ENCODE peak calls at places on chromosome 18, in four cellular contexts. One of them, this sample, is unnamed.

GRCh38 chr18:55189972-55190371 is 230.7 kb upstream of the CCDC68 start:
- DNase-seq in pancreas: no peak
- DNase-seq in adrenal gland: no peak
- DNase-seq in cardiac muscle cell: no peak
- DNase-seq in this sample: no peak

GRCh38 chr18:39846277-39846676 is 2108.8 kb upstream of the PIK3C3 start:
- DNase-seq in adrenal gland: no peak
- DNase-seq in cardiac muscle cell: peak; percentile 82
- DNase-seq in pancreas: no peak
- DNase-seq in this sample: peak; percentile 23

GRCh38 chr18:21489119-21489750 is 111.3 kb downstream of the ESCO1 start:
- DNase-seq in pancreas: no peak
- DNase-seq in cardiac muscle cell: peak; percentile 77
- DNase-seq in adrenal gland: peak; percentile 68
- DNase-seq in this sample: no peak

GRCh38 chr18:48678237-48679115 is 139.6 kb downstream of the CTIF start:
- DNase-seq in cardiac muscle cell: no peak
- DNase-seq in pancreas: peak; percentile 20
- DNase-seq in adrenal gland: no peak
- DNase-seq in this sample: no peak

GRCh38 chr18:58195278-58195721 is 151.3 kb downstream of the NEDD4L start:
- DNase-seq in cardiac muscle cell: no peak
- DNase-seq in pancreas: peak; percentile 78
- DNase-seq in adrenal gland: no peak
- DNase-seq in this sample: no peak

GRCh38 chr18:79405781-79406575 is 10.2 kb downstream of the NFATC1 start:
- DNase-seq in pancreas: peak; percentile 55
- DNase-seq in adrenal gland: peak; percentile 71
- DNase-seq in cardiac muscle cell: no peak
- DNase-seq in this sample: peak; percentile 74

GRCh38 chr18:31835528-31836138 is 75.0 kb upstream of the SLC25A52 start:
- DNase-seq in pancreas: no peak
- DNase-seq in cardiac muscle cell: no peak
- DNase-seq in adrenal gland: no peak
- DNase-seq in this sample: no peak

GRCh38 chr18:59272971-59273935 is at the start of gene RAX:
- DNase-seq in cardiac muscle cell: peak; percentile 22
- DNase-seq in pancreas: no peak
- DNase-seq in adrenal gland: no peak
- DNase-seq in this sample: no peak

GRCh38 chr18:59631583-59632181 is 65.5 kb downstream of the CCBE1 start:
- DNase-seq in pancreas: no peak
- DNase-seq in adrenal gland: peak; percentile 16
- DNase-seq in cardiac muscle cell: peak; percentile 68
- DNase-seq in this sample: no peak

GRCh38 chr18:48838921-48839818 is 111.6 kb downstream of the SMAD7 start:
- DNase-seq in cardiac muscle cell: peak; percentile 54
- DNase-seq in pancreas: peak; percentile 42
- DNase-seq in adrenal gland: peak; percentile 76
- DNase-seq in this sample: no peak

GRCh38 chr18:74665905-74666304 is 68.2 kb downstream of the ZNF407 start:
- DNase-seq in adrenal gland: no peak
- DNase-seq in cardiac muscle cell: no peak
- DNase-seq in pancreas: no peak
- DNase-seq in this sample: no peak

GRCh38 chr18:48623468-48624220 is 84.8 kb downstream of the CTIF start:
- DNase-seq in adrenal gland: no peak
- DNase-seq in cardiac muscle cell: peak; percentile 87
- DNase-seq in pancreas: no peak
- DNase-seq in this sample: no peak

GRCh38 chr18:66993492-66993891 is 389.6 kb upstream of the CDH19 start:
- DNase-seq in cardiac muscle cell: no peak
- DNase-seq in adrenal gland: no peak
- DNase-seq in pancreas: no peak
- DNase-seq in this sample: no peak

GRCh38 chr18:13452448-13452811 is 233.9 kb downstream of the LDLRAD4 start:
- DNase-seq in pancreas: no peak
- DNase-seq in cardiac muscle cell: peak; percentile 43
- DNase-seq in adrenal gland: peak; percentile 84
- DNase-seq in this sample: peak; percentile 38

GRCh38 chr18:79323471-79323870 is 72.3 kb upstream of the NFATC1 start:
- DNase-seq in adrenal gland: no peak
- DNase-seq in cardiac muscle cell: no peak
- DNase-seq in pancreas: no peak
- DNase-seq in this sample: no peak

GRCh38 chr18:53745228-53745967 is 479.1 kb downstream of the MBD2 start:
- DNase-seq in adrenal gland: no peak
- DNase-seq in pancreas: no peak
- DNase-seq in cardiac muscle cell: peak; percentile 8
- DNase-seq in this sample: no peak

GRCh38 chr18:48100712-48101165 is 170.3 kb upstream of the SMAD2 start:
- DNase-seq in adrenal gland: no peak
- DNase-seq in cardiac muscle cell: no peak
- DNase-seq in pancreas: no peak
- DNase-seq in this sample: no peak

GRCh38 chr18:51196811-51197660 is 445 bp downstream of the MEX3C start:
- DNase-seq in adrenal gland: peak; percentile 64
- DNase-seq in cardiac muscle cell: peak; percentile 62
- DNase-seq in pancreas: peak; percentile 92
- DNase-seq in this sample: peak; percentile 72

GRCh38 chr18:10739152-10739551 is 213.3 kb downstream of the NAPG start:
- DNase-seq in cardiac muscle cell: peak; percentile 49
- DNase-seq in adrenal gland: no peak
- DNase-seq in pancreas: no peak
- DNase-seq in this sample: no peak

GRCh38 chr18:79540161-79540913 is 139.3 kb upstream of the CTDP1 start:
- DNase-seq in adrenal gland: no peak
- DNase-seq in pancreas: no peak
- DNase-seq in cardiac muscle cell: no peak
- DNase-seq in this sample: no peak

GRCh38 chr18:23864620-23865019 is 149.9 kb upstream of the TTC39C start:
- DNase-seq in adrenal gland: no peak
- DNase-seq in pancreas: no peak
- DNase-seq in cardiac muscle cell: no peak
- DNase-seq in this sample: no peak

GRCh38 chr18:23377669-23378469 is 75.2 kb upstream of the RIOK3 start:
- DNase-seq in adrenal gland: peak; percentile 41
- DNase-seq in cardiac muscle cell: peak; percentile 85
- DNase-seq in pancreas: no peak
- DNase-seq in this sample: no peak

GRCh38 chr18:35002120-35002519 is 39.1 kb upstream of the MAPRE2 start:
- DNase-seq in adrenal gland: no peak
- DNase-seq in pancreas: no peak
- DNase-seq in cardiac muscle cell: no peak
- DNase-seq in this sample: no peak

GRCh38 chr18:48956378-48956777 is 5.6 kb upstream of the SMAD7 start:
- DNase-seq in cardiac muscle cell: peak; percentile 93
- DNase-seq in pancreas: no peak
- DNase-seq in adrenal gland: no peak
- DNase-seq in this sample: no peak

GRCh38 chr18:23626451-23627279 is 36.0 kb downstream of the ANKRD29 start:
- DNase-seq in cardiac muscle cell: peak; percentile 27
- DNase-seq in pancreas: no peak
- DNase-seq in adrenal gland: no peak
- DNase-seq in this sample: no peak

GRCh38 chr18:47510831-47511230 is 259.4 kb upstream of the SKOR2 start:
- DNase-seq in cardiac muscle cell: no peak
- DNase-seq in pancreas: no peak
- DNase-seq in adrenal gland: no peak
- DNase-seq in this sample: no peak

GRCh38 chr18:61651880-61652268 is 240.9 kb downstream of the RNF152 start:
- DNase-seq in pancreas: no peak
- DNase-seq in adrenal gland: no peak
- DNase-seq in cardiac muscle cell: no peak
- DNase-seq in this sample: no peak

GRCh38 chr18:45688113-45688512 is 35.9 kb upstream of the SLC14A1 start:
- DNase-seq in cardiac muscle cell: peak; percentile 23
- DNase-seq in adrenal gland: no peak
- DNase-seq in pancreas: no peak
- DNase-seq in this sample: no peak

GRCh38 chr18:36728345-36728744 is 100.5 kb downstream of the TPGS2 start:
- DNase-seq in adrenal gland: no peak
- DNase-seq in pancreas: no peak
- DNase-seq in cardiac muscle cell: no peak
- DNase-seq in this sample: no peak

GRCh38 chr18:25057491-25058050 is 294.4 kb downstream of the ZNF521 start:
- DNase-seq in adrenal gland: no peak
- DNase-seq in cardiac muscle cell: no peak
- DNase-seq in pancreas: no peak
- DNase-seq in this sample: no peak

GRCh38 chr18:60191926-60192325 is 180.6 kb downstream of the MC4R start:
- DNase-seq in adrenal gland: no peak
- DNase-seq in pancreas: no peak
- DNase-seq in cardiac muscle cell: peak; percentile 1
- DNase-seq in this sample: no peak

GRCh38 chr18:13998571-13998970 is 83.2 kb upstream of the MC2R start:
- DNase-seq in pancreas: no peak
- DNase-seq in adrenal gland: no peak
- DNase-seq in cardiac muscle cell: no peak
- DNase-seq in this sample: no peak

GRCh38 chr18:73520229-73520628 is 627.4 kb downstream of the FBXO15 start:
- DNase-seq in cardiac muscle cell: no peak
- DNase-seq in adrenal gland: no peak
- DNase-seq in pancreas: no peak
- DNase-seq in this sample: no peak
- TF ChIP-seq CTCF in cardiac muscle cell: no peak
- TF ChIP-seq CTCF in adrenal gland: no peak
- TF ChIP-seq CTCF in pancreas: no peak
- TF ChIP-seq CTCF in this sample: no peak

DNA sequence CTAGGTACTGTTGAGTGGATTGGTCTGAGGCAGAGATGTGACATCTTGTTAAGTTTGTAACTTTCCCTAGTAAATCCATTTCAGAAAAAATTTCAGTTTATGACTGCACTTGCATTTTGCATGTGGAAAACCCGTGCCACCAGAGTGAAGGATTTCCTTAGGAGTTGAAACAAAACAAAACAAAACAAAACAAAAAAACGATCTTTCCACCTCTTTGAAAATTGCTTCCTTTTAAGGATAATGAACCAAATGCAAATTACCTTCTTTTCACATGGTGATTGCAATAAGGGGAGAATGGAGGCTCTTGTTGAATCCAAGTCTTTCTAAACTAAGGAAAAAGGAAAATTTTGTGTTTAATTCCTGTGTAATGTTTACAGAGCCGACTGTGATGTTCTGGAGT is 43.2 kb downstream of the PHLPP1 start:
- DNase-seq in cardiac muscle cell: no peak
- DNase-seq in pancreas: no peak
- DNase-seq in adrenal gland: no peak
- DNase-seq in this sample: no peak
- H3K4me3 ChIP-seq in cardiac muscle cell: no peak overlapping the region
- H3K4me3 ChIP-seq in pancreas: no peak overlapping the region
- H3K4me3 ChIP-seq in adrenal gland: no peak overlapping the region
- H3K4me3 ChIP-seq in this sample: no peak overlapping the region

GRCh38 chr18:63523660-63524059 is 18.5 kb upstream of the SERPINB12 start:
- DNase-seq in cardiac muscle cell: peak; percentile 4
- DNase-seq in pancreas: no peak
- DNase-seq in adrenal gland: no peak
- DNase-seq in this sample: no peak
- TF ChIP-seq CTCF in cardiac muscle cell: no peak
- TF ChIP-seq CTCF in pancreas: no peak
- TF ChIP-seq CTCF in adrenal gland: no peak
- TF ChIP-seq CTCF in this sample: no peak

GRCh38 chr18:12038082-12038660 is 55.5 kb upstream of the ANKRD62 start:
- DNase-seq in pancreas: peak; percentile 72
- DNase-seq in cardiac muscle cell: peak; percentile 48
- DNase-seq in adrenal gland: no peak
- DNase-seq in this sample: no peak
- H3K4me3 ChIP-seq in pancreas: peak overlapping the region; percentile 47
- H3K4me3 ChIP-seq in cardiac muscle cell: peak overlapping the region; percentile 39
- H3K4me3 ChIP-seq in adrenal gland: no peak overlapping the region
- H3K4me3 ChIP-seq in this sample: peak overlapping the region; percentile 51

GRCh38 chr18:26091047-26091630 is 726 bp upstream of the SS18 start:
- DNase-seq in pancreas: no peak
- DNase-seq in cardiac muscle cell: no peak
- DNase-seq in adrenal gland: peak; percentile 87
- DNase-seq in this sample: no peak
- TF ChIP-seq CTCF in pancreas: no peak
- TF ChIP-seq CTCF in cardiac muscle cell: no peak
- TF ChIP-seq CTCF in adrenal gland: no peak
- TF ChIP-seq CTCF in this sample: no peak

GRCh38 chr18:30376515-30376914 is 666.0 kb downstream of the DSC3 start:
- DNase-seq in adrenal gland: no peak
- DNase-seq in pancreas: no peak
- DNase-seq in cardiac muscle cell: no peak
- DNase-seq in this sample: no peak
- H3K4me3 ChIP-seq in adrenal gland: no peak overlapping the region
- H3K4me3 ChIP-seq in pancreas: no peak overlapping the region
- H3K4me3 ChIP-seq in cardiac muscle cell: no peak overlapping the region
- H3K4me3 ChIP-seq in this sample: no peak overlapping the region

GRCh38 chr18:41378628-41379027 is 576.4 kb upstream of the PIK3C3 start:
- DNase-seq in pancreas: no peak
- DNase-seq in cardiac muscle cell: peak; percentile 85
- DNase-seq in adrenal gland: no peak
- DNase-seq in this sample: no peak
- TF ChIP-seq CTCF in pancreas: no peak
- TF ChIP-seq CTCF in cardiac muscle cell: peak; percentile 59
- TF ChIP-seq CTCF in adrenal gland: no peak
- TF ChIP-seq CTCF in this sample: no peak

GRCh38 chr18:63346031-63346430 is 21.0 kb downstream of the KDSR start:
- DNase-seq in pancreas: no peak
- DNase-seq in adrenal gland: peak; percentile 81
- DNase-seq in cardiac muscle cell: no peak
- DNase-seq in this sample: peak; percentile 70
- H3K4me3 ChIP-seq in pancreas: no peak overlapping the region
- H3K4me3 ChIP-seq in adrenal gland: no peak overlapping the region
- H3K4me3 ChIP-seq in cardiac muscle cell: no peak overlapping the region
- H3K4me3 ChIP-seq in this sample: no peak overlapping the region

This sample was measured in heart right ventricle.